ENCODE peak calls at places on chromosomes 16 and 17, in ten cellular contexts. One of them, this sample, is unnamed.
A peak's percentile ranks its signal among the peaks of the same experiment; 100 is the strongest.

GRCh38 chr16:84854759-84855158 is 35.0 kb downstream of the CRISPLD2 start:
- DNase-seq in SJCRH30: no peak
- DNase-seq in AG08396: no peak
- DNase-seq in cardiac fibroblast: no peak
- DNase-seq in lung: no peak
- DNase-seq in T-helper 17 cell: no peak
- DNase-seq in CD8-positive, alpha-beta memory T cell: no peak
- DNase-seq in NCI-H1092 treated with DMSO at 0.1 percent for 48 hours: no peak
- DNase-seq in stimulated activated CD4-positive, alpha-beta T cell treated with anti-CD3 and anti-CD28 coated beads, Interleukin-4, amount 100 ng/mL, for 24 hours: no peak
- DNase-seq in HEK293T: no peak
- DNase-seq in this sample: no peak

GRCh38 chr17:61967729-61968128 is 39.9 kb upstream of the INTS2 start:
- DNase-seq in HEK293T: no peak
- DNase-seq in lung: no peak
- DNase-seq in SJCRH30: no peak
- DNase-seq in T-helper 17 cell: no peak
- DNase-seq in AG08396: peak; percentile 10
- DNase-seq in stimulated activated CD4-positive, alpha-beta T cell treated with anti-CD3 and anti-CD28 coated beads, Interleukin-4, amount 100 ng/mL, for 24 hours: no peak
- DNase-seq in NCI-H1092 treated with DMSO at 0.1 percent for 48 hours: no peak
- DNase-seq in cardiac fibroblast: no peak
- DNase-seq in CD8-positive, alpha-beta memory T cell: no peak
- DNase-seq in this sample: no peak

GRCh38 chr16:86625029-86625428 is 46.7 kb downstream of the FOXL1 start:
- DNase-seq in NCI-H1092 treated with DMSO at 0.1 percent for 48 hours: no peak
- DNase-seq in HEK293T: no peak
- DNase-seq in cardiac fibroblast: no peak
- DNase-seq in stimulated activated CD4-positive, alpha-beta T cell treated with anti-CD3 and anti-CD28 coated beads, Interleukin-4, amount 100 ng/mL, for 24 hours: no peak
- DNase-seq in CD8-positive, alpha-beta memory T cell: no peak
- DNase-seq in lung: no peak
- DNase-seq in SJCRH30: no peak
- DNase-seq in T-helper 17 cell: no peak
- DNase-seq in AG08396: no peak
- DNase-seq in this sample: no peak

GRCh38 chr16:7653746-7654145 is 321.1 kb downstream of the RBFOX1 start:
- DNase-seq in NCI-H1092 treated with DMSO at 0.1 percent for 48 hours: no peak
- DNase-seq in CD8-positive, alpha-beta memory T cell: no peak
- DNase-seq in T-helper 17 cell: no peak
- DNase-seq in HEK293T: no peak
- DNase-seq in AG08396: no peak
- DNase-seq in SJCRH30: no peak
- DNase-seq in lung: no peak
- DNase-seq in cardiac fibroblast: no peak
- DNase-seq in stimulated activated CD4-positive, alpha-beta T cell treated with anti-CD3 and anti-CD28 coated beads, Interleukin-4, amount 100 ng/mL, for 24 hours: no peak
- DNase-seq in this sample: no peak

GRCh38 chr17:74863420-74864296 is 4.0 kb upstream of the GRIN2C start:
- DNase-seq in cardiac fibroblast: no peak
- DNase-seq in HEK293T: no peak
- DNase-seq in stimulated activated CD4-positive, alpha-beta T cell treated with anti-CD3 and anti-CD28 coated beads, Interleukin-4, amount 100 ng/mL, for 24 hours: no peak
- DNase-seq in T-helper 17 cell: no peak
- DNase-seq in AG08396: no peak
- DNase-seq in lung: no peak
- DNase-seq in SJCRH30: no peak
- DNase-seq in NCI-H1092 treated with DMSO at 0.1 percent for 48 hours: no peak
- DNase-seq in CD8-positive, alpha-beta memory T cell: no peak
- DNase-seq in this sample: no peak

GRCh38 chr17:77329741-77330531 is 189.2 kb downstream of the SEC14L1 start:
- DNase-seq in AG08396: peak; percentile 4
- DNase-seq in NCI-H1092 treated with DMSO at 0.1 percent for 48 hours: no peak
- DNase-seq in CD8-positive, alpha-beta memory T cell: no peak
- DNase-seq in SJCRH30: no peak
- DNase-seq in HEK293T: no peak
- DNase-seq in T-helper 17 cell: no peak
- DNase-seq in cardiac fibroblast: no peak
- DNase-seq in lung: peak; percentile 28
- DNase-seq in stimulated activated CD4-positive, alpha-beta T cell treated with anti-CD3 and anti-CD28 coated beads, Interleukin-4, amount 100 ng/mL, for 24 hours: no peak
- DNase-seq in this sample: no peak

GRCh38 chr17:29567362-29568330 is 809 bp upstream of the ABHD15 start:
- DNase-seq in SJCRH30: peak; percentile 82
- DNase-seq in CD8-positive, alpha-beta memory T cell: peak; percentile 72
- DNase-seq in AG08396: peak; percentile 80
- DNase-seq in HEK293T: peak; percentile 50
- DNase-seq in T-helper 17 cell: peak; percentile 70
- DNase-seq in cardiac fibroblast: peak; percentile 38
- DNase-seq in NCI-H1092 treated with DMSO at 0.1 percent for 48 hours: peak; percentile 41
- DNase-seq in stimulated activated CD4-positive, alpha-beta T cell treated with anti-CD3 and anti-CD28 coated beads, Interleukin-4, amount 100 ng/mL, for 24 hours: peak; percentile 78
- DNase-seq in lung: peak; percentile 69
- DNase-seq in this sample: peak; percentile 86

GRCh38 chr16:84742561-84743200 is 42.9 kb downstream of the USP10 start:
- DNase-seq in SJCRH30: no peak
- DNase-seq in stimulated activated CD4-positive, alpha-beta T cell treated with anti-CD3 and anti-CD28 coated beads, Interleukin-4, amount 100 ng/mL, for 24 hours: no peak
- DNase-seq in CD8-positive, alpha-beta memory T cell: no peak
- DNase-seq in NCI-H1092 treated with DMSO at 0.1 percent for 48 hours: no peak
- DNase-seq in AG08396: no peak
- DNase-seq in HEK293T: no peak
- DNase-seq in cardiac fibroblast: no peak
- DNase-seq in T-helper 17 cell: no peak
- DNase-seq in lung: no peak
- DNase-seq in this sample: no peak

GRCh38 chr16:20851601-20852000 is 45.3 kb downstream of the REXO5 start:
- DNase-seq in NCI-H1092 treated with DMSO at 0.1 percent for 48 hours: no peak
- DNase-seq in AG08396: peak; percentile 79
- DNase-seq in HEK293T: no peak
- DNase-seq in lung: peak; percentile 87
- DNase-seq in stimulated activated CD4-positive, alpha-beta T cell treated with anti-CD3 and anti-CD28 coated beads, Interleukin-4, amount 100 ng/mL, for 24 hours: no peak
- DNase-seq in cardiac fibroblast: peak; percentile 99
- DNase-seq in T-helper 17 cell: no peak
- DNase-seq in SJCRH30: no peak
- DNase-seq in CD8-positive, alpha-beta memory T cell: no peak
- DNase-seq in this sample: no peak

GRCh38 chr16:28494141-28494851 is at the start of gene APOBR:
- DNase-seq in T-helper 17 cell: peak; percentile 73
- DNase-seq in NCI-H1092 treated with DMSO at 0.1 percent for 48 hours: no peak
- DNase-seq in SJCRH30: no peak
- DNase-seq in HEK293T: no peak
- DNase-seq in lung: peak; percentile 67
- DNase-seq in CD8-positive, alpha-beta memory T cell: peak; percentile 96
- DNase-seq in AG08396: no peak
- DNase-seq in stimulated activated CD4-positive, alpha-beta T cell treated with anti-CD3 and anti-CD28 coated beads, Interleukin-4, amount 100 ng/mL, for 24 hours: peak; percentile 90
- DNase-seq in cardiac fibroblast: no peak
- DNase-seq in this sample: peak; percentile 81

GRCh38 chr17:21377821-21378396 is 1.8 kb downstream of the KCNJ12 start:
- DNase-seq in cardiac fibroblast: no peak
- DNase-seq in stimulated activated CD4-positive, alpha-beta T cell treated with anti-CD3 and anti-CD28 coated beads, Interleukin-4, amount 100 ng/mL, for 24 hours: no peak
- DNase-seq in CD8-positive, alpha-beta memory T cell: no peak
- DNase-seq in SJCRH30: no peak
- DNase-seq in lung: no peak
- DNase-seq in T-helper 17 cell: no peak
- DNase-seq in NCI-H1092 treated with DMSO at 0.1 percent for 48 hours: no peak
- DNase-seq in AG08396: no peak
- DNase-seq in HEK293T: no peak
- DNase-seq in this sample: no peak

GRCh38 chr16:25747160-25747758 is 55.5 kb downstream of the HS3ST4 start:
- DNase-seq in lung: no peak
- DNase-seq in stimulated activated CD4-positive, alpha-beta T cell treated with anti-CD3 and anti-CD28 coated beads, Interleukin-4, amount 100 ng/mL, for 24 hours: no peak
- DNase-seq in CD8-positive, alpha-beta memory T cell: no peak
- DNase-seq in cardiac fibroblast: no peak
- DNase-seq in AG08396: no peak
- DNase-seq in HEK293T: peak; percentile 10
- DNase-seq in NCI-H1092 treated with DMSO at 0.1 percent for 48 hours: no peak
- DNase-seq in T-helper 17 cell: no peak
- DNase-seq in SJCRH30: peak; percentile 47
- DNase-seq in this sample: peak; percentile 9

GRCh38 chr17:49987681-49988441 is 7.2 kb downstream of the DLX3 start:
- DNase-seq in T-helper 17 cell: no peak
- DNase-seq in lung: no peak
- DNase-seq in NCI-H1092 treated with DMSO at 0.1 percent for 48 hours: peak; percentile 38
- DNase-seq in cardiac fibroblast: peak; percentile 50
- DNase-seq in stimulated activated CD4-positive, alpha-beta T cell treated with anti-CD3 and anti-CD28 coated beads, Interleukin-4, amount 100 ng/mL, for 24 hours: no peak
- DNase-seq in CD8-positive, alpha-beta memory T cell: no peak
- DNase-seq in HEK293T: no peak
- DNase-seq in AG08396: no peak
- DNase-seq in SJCRH30: peak; percentile 45
- DNase-seq in this sample: no peak

GRCh38 chr16:77298638-77299360 is 99.6 kb downstream of the SYCE1L start:
- DNase-seq in CD8-positive, alpha-beta memory T cell: no peak
- DNase-seq in SJCRH30: no peak
- DNase-seq in stimulated activated CD4-positive, alpha-beta T cell treated with anti-CD3 and anti-CD28 coated beads, Interleukin-4, amount 100 ng/mL, for 24 hours: no peak
- DNase-seq in AG08396: peak; percentile 15
- DNase-seq in NCI-H1092 treated with DMSO at 0.1 percent for 48 hours: no peak
- DNase-seq in cardiac fibroblast: peak; percentile 93
- DNase-seq in lung: no peak
- DNase-seq in T-helper 17 cell: no peak
- DNase-seq in HEK293T: no peak
- DNase-seq in this sample: no peak

GRCh38 chr17:28744104-28744801 is 442 bp downstream of the TRAF4 start:
- DNase-seq in stimulated activated CD4-positive, alpha-beta T cell treated with anti-CD3 and anti-CD28 coated beads, Interleukin-4, amount 100 ng/mL, for 24 hours: peak; percentile 69
- DNase-seq in lung: peak; percentile 50
- DNase-seq in NCI-H1092 treated with DMSO at 0.1 percent for 48 hours: no peak
- DNase-seq in cardiac fibroblast: peak; percentile 78
- DNase-seq in SJCRH30: peak; percentile 72
- DNase-seq in CD8-positive, alpha-beta memory T cell: peak; percentile 41
- DNase-seq in HEK293T: no peak
- DNase-seq in AG08396: peak; percentile 82
- DNase-seq in T-helper 17 cell: peak; percentile 44
- DNase-seq in this sample: peak; percentile 77

GRCh38 chr17:81561494-81561885 is 9.3 kb upstream of the FAAP100 start:
- DNase-seq in stimulated activated CD4-positive, alpha-beta T cell treated with anti-CD3 and anti-CD28 coated beads, Interleukin-4, amount 100 ng/mL, for 24 hours: no peak
- DNase-seq in T-helper 17 cell: no peak
- DNase-seq in NCI-H1092 treated with DMSO at 0.1 percent for 48 hours: no peak
- DNase-seq in cardiac fibroblast: no peak
- DNase-seq in SJCRH30: no peak
- DNase-seq in lung: no peak
- DNase-seq in HEK293T: no peak
- DNase-seq in CD8-positive, alpha-beta memory T cell: no peak
- DNase-seq in AG08396: no peak
- DNase-seq in this sample: no peak

GRCh38 chr17:47119746-47120520 is 69.2 kb downstream of the CDC27 start:
- DNase-seq in CD8-positive, alpha-beta memory T cell: no peak
- DNase-seq in T-helper 17 cell: no peak
- DNase-seq in cardiac fibroblast: no peak
- DNase-seq in NCI-H1092 treated with DMSO at 0.1 percent for 48 hours: no peak
- DNase-seq in lung: no peak
- DNase-seq in HEK293T: no peak
- DNase-seq in SJCRH30: no peak
- DNase-seq in AG08396: peak; percentile 23
- DNase-seq in stimulated activated CD4-positive, alpha-beta T cell treated with anti-CD3 and anti-CD28 coated beads, Interleukin-4, amount 100 ng/mL, for 24 hours: no peak
- DNase-seq in this sample: no peak

GRCh38 chr16:30896203-30896889 is at the start of gene CTF1:
- DNase-seq in stimulated activated CD4-positive, alpha-beta T cell treated with anti-CD3 and anti-CD28 coated beads, Interleukin-4, amount 100 ng/mL, for 24 hours: no peak
- DNase-seq in lung: peak; percentile 79
- DNase-seq in AG08396: peak; percentile 92
- DNase-seq in HEK293T: peak; percentile 70
- DNase-seq in cardiac fibroblast: peak; percentile 87
- DNase-seq in T-helper 17 cell: no peak
- DNase-seq in NCI-H1092 treated with DMSO at 0.1 percent for 48 hours: no peak
- DNase-seq in CD8-positive, alpha-beta memory T cell: no peak
- DNase-seq in SJCRH30: peak; percentile 88
- DNase-seq in this sample: no peak

GRCh38 chr17:61495161-61495857 is 43.1 kb downstream of the TBX4 start:
- DNase-seq in cardiac fibroblast: peak; percentile 61
- DNase-seq in AG08396: no peak
- DNase-seq in NCI-H1092 treated with DMSO at 0.1 percent for 48 hours: no peak
- DNase-seq in stimulated activated CD4-positive, alpha-beta T cell treated with anti-CD3 and anti-CD28 coated beads, Interleukin-4, amount 100 ng/mL, for 24 hours: no peak
- DNase-seq in HEK293T: no peak
- DNase-seq in SJCRH30: peak; percentile 96
- DNase-seq in T-helper 17 cell: no peak
- DNase-seq in lung: no peak
- DNase-seq in CD8-positive, alpha-beta memory T cell: no peak
- DNase-seq in this sample: no peak

This sample was measured in activated CD4-positive, alpha-beta T cell treated with anti-CD3 and anti-CD28 coated beads, Interleukin-2, amount 50 U/mL, for 48 hours.